ENCODE peak calls at places on chromosomes 7 and 10, in ten cellular contexts. One of them, this sample, is unnamed.

GRCh38 chr7:106486331-106486730 is 174.6 kb downstream of the CCDC71L start:
- DNase-seq in heart right ventricle: no peak
- DNase-seq in left ventricle myocardium inferior: no peak
- DNase-seq in prostate gland: no peak
- DNase-seq in HepG2: no peak
- DNase-seq in lung: no peak
- DNase-seq in kidney: no peak
- DNase-seq in spleen: no peak
- DNase-seq in pancreas: no peak
- DNase-seq in ovary: no peak
- DNase-seq in this sample: no peak

GRCh38 chr7:74069086-74069541 is 14.5 kb upstream of the LIMK1 start:
- DNase-seq in HepG2: no peak
- DNase-seq in spleen: peak; percentile 71
- DNase-seq in ovary: no peak
- DNase-seq in kidney: peak; percentile 69
- DNase-seq in heart right ventricle: no peak
- DNase-seq in prostate gland: no peak
- DNase-seq in left ventricle myocardium inferior: no peak
- DNase-seq in lung: no peak
- DNase-seq in pancreas: no peak
- DNase-seq in this sample: no peak

GRCh38 chr10:46106410-46107255 is 60.6 kb upstream of the MSMB start:
- DNase-seq in heart right ventricle: peak; percentile 36
- DNase-seq in ovary: no peak
- DNase-seq in pancreas: peak; percentile 59
- DNase-seq in spleen: peak; percentile 91
- DNase-seq in prostate gland: peak; percentile 59
- DNase-seq in kidney: peak; percentile 88
- DNase-seq in left ventricle myocardium inferior: peak; percentile 73
- DNase-seq in HepG2: peak; percentile 73
- DNase-seq in lung: peak; percentile 42
- DNase-seq in this sample: no peak

GRCh38 chr7:28602282-28602681 is 190.0 kb downstream of the CREB5 start:
- DNase-seq in pancreas: no peak
- DNase-seq in kidney: no peak
- DNase-seq in left ventricle myocardium inferior: no peak
- DNase-seq in prostate gland: no peak
- DNase-seq in lung: no peak
- DNase-seq in spleen: no peak
- DNase-seq in HepG2: no peak
- DNase-seq in heart right ventricle: no peak
- DNase-seq in ovary: no peak
- DNase-seq in this sample: no peak

GRCh38 chr7:134473861-134474291 is 15.0 kb upstream of the AKR1B1 start:
- DNase-seq in prostate gland: no peak
- DNase-seq in ovary: no peak
- DNase-seq in lung: no peak
- DNase-seq in kidney: peak; percentile 38
- DNase-seq in spleen: no peak
- DNase-seq in left ventricle myocardium inferior: no peak
- DNase-seq in pancreas: no peak
- DNase-seq in heart right ventricle: no peak
- DNase-seq in HepG2: no peak
- DNase-seq in this sample: no peak

GRCh38 chr7:7761340-7761973 is 43.0 kb upstream of the RPA3 start:
- DNase-seq in prostate gland: no peak
- DNase-seq in HepG2: peak; percentile 48
- DNase-seq in lung: no peak
- DNase-seq in pancreas: no peak
- DNase-seq in ovary: no peak
- DNase-seq in left ventricle myocardium inferior: no peak
- DNase-seq in heart right ventricle: no peak
- DNase-seq in spleen: no peak
- DNase-seq in kidney: no peak
- DNase-seq in this sample: no peak

GRCh38 chr7:92133737-92134270 is 473 bp downstream of the CYP51A1 start:
- DNase-seq in heart right ventricle: peak; percentile 68
- DNase-seq in left ventricle myocardium inferior: peak; percentile 70
- DNase-seq in spleen: peak; percentile 92
- DNase-seq in kidney: peak; percentile 92
- DNase-seq in HepG2: peak; percentile 52
- DNase-seq in lung: peak; percentile 69
- DNase-seq in prostate gland: peak; percentile 64
- DNase-seq in pancreas: peak; percentile 73
- DNase-seq in ovary: peak; percentile 88
- DNase-seq in this sample: peak; percentile 21

GRCh38 chr7:36227223-36227622 is 74.2 kb downstream of the EEPD1 start:
- DNase-seq in heart right ventricle: peak; percentile 34
- DNase-seq in spleen: no peak
- DNase-seq in left ventricle myocardium inferior: no peak
- DNase-seq in HepG2: no peak
- DNase-seq in prostate gland: peak; percentile 46
- DNase-seq in pancreas: no peak
- DNase-seq in lung: no peak
- DNase-seq in ovary: peak; percentile 69
- DNase-seq in kidney: no peak
- DNase-seq in this sample: no peak

GRCh38 chr7:100034871-100035510 is 14.6 kb upstream of the ZSCAN21 start:
- DNase-seq in lung: no peak
- DNase-seq in prostate gland: no peak
- DNase-seq in ovary: no peak
- DNase-seq in left ventricle myocardium inferior: no peak
- DNase-seq in heart right ventricle: no peak
- DNase-seq in kidney: no peak
- DNase-seq in HepG2: no peak
- DNase-seq in spleen: no peak
- DNase-seq in pancreas: no peak
- DNase-seq in this sample: no peak

GRCh38 chr7:98238976-98239375 is 13.1 kb downstream of the TECPR1 start:
- DNase-seq in spleen: no peak
- DNase-seq in ovary: no peak
- DNase-seq in HepG2: no peak
- DNase-seq in heart right ventricle: no peak
- DNase-seq in prostate gland: no peak
- DNase-seq in left ventricle myocardium inferior: no peak
- DNase-seq in pancreas: no peak
- DNase-seq in kidney: no peak
- DNase-seq in lung: no peak
- DNase-seq in this sample: no peak

GRCh38 chr7:34952822-34953221 is 84.5 kb downstream of the DPY19L1 start:
- DNase-seq in lung: no peak
- DNase-seq in ovary: no peak
- DNase-seq in prostate gland: no peak
- DNase-seq in HepG2: no peak
- DNase-seq in left ventricle myocardium inferior: no peak
- DNase-seq in spleen: no peak
- DNase-seq in pancreas: no peak
- DNase-seq in kidney: no peak
- DNase-seq in heart right ventricle: no peak
- DNase-seq in this sample: no peak
- H3K9me3 ChIP-seq in lung: no peaks in the 10 kb centered on the region
- H3K9me3 ChIP-seq in ovary: no peaks in the 10 kb centered on the region
- H3K9me3 ChIP-seq in prostate gland: no peaks in the 10 kb centered on the region
- H3K9me3 ChIP-seq in HepG2: no peaks in the 10 kb centered on the region
- H3K9me3 ChIP-seq in left ventricle myocardium inferior: no peaks in the 10 kb centered on the region
- H3K9me3 ChIP-seq in spleen: no peaks in the 10 kb centered on the region
- H3K9me3 ChIP-seq in pancreas: no peaks in the 10 kb centered on the region
- H3K9me3 ChIP-seq in kidney: no peaks in the 10 kb centered on the region
- H3K9me3 ChIP-seq in heart right ventricle: no peaks in the 10 kb centered on the region
- H3K9me3 ChIP-seq in this sample: no peaks in the 10 kb centered on the region

DNA sequence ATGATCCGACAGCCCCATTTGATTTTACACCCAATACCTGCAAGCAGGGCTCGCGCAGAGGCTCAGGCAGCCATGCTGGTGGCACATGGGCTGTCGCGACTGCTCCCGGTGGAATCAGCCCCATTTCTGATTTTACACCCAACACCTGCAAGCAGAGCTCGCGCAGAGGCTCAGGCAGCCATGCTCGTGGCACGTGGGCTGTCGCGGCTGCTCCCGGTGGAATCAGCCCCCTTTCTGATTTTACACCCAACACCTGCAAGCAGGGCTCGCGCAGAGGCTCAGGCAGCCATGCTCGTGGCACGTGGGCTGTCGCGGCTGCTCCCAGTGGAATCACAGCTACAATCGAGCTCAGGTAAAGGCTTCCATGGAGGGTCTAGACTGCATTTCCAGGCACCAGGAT is 244.1 kb downstream of the PTPRN2 start:
- DNase-seq in kidney: no peak
- DNase-seq in heart right ventricle: no peak
- DNase-seq in prostate gland: no peak
- DNase-seq in left ventricle myocardium inferior: no peak
- DNase-seq in lung: no peak
- DNase-seq in pancreas: no peak
- DNase-seq in ovary: no peak
- DNase-seq in HepG2: no peak
- DNase-seq in spleen: no peak
- DNase-seq in this sample: no peak
- H3K9me3 ChIP-seq in kidney: no peaks in the 10 kb centered on the region
- H3K9me3 ChIP-seq in heart right ventricle: no peaks in the 10 kb centered on the region
- H3K9me3 ChIP-seq in prostate gland: no peaks in the 10 kb centered on the region
- H3K9me3 ChIP-seq in left ventricle myocardium inferior: no peaks in the 10 kb centered on the region
- H3K9me3 ChIP-seq in lung: no peaks in the 10 kb centered on the region
- H3K9me3 ChIP-seq in pancreas: no peaks in the 10 kb centered on the region
- H3K9me3 ChIP-seq in ovary: no peaks in the 10 kb centered on the region
- H3K9me3 ChIP-seq in HepG2: peaks cover 19% of the 10 kb centered on the region
- H3K9me3 ChIP-seq in spleen: no peaks in the 10 kb centered on the region
- H3K9me3 ChIP-seq in this sample: no peaks in the 10 kb centered on the region

DNA sequence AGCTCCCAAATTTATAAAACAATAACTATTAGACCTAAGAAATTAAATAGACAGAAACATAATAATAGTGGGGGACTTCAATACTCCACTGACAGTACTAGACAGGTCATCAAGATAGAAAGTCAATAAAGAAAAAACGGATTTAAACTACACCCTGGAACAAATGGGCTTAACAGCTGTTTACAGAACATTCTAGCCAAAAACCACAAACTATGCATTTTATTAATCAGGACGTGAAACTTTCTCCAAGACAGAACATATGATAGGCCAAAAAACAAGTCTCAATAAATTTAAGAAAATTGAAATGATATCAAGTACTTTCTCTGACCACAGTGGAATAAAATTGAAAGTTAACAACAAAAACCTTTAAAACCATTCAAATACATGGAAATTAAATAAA is 46.4 kb downstream of the ZNF680 start:
- DNase-seq in prostate gland: no peak
- DNase-seq in spleen: no peak
- DNase-seq in HepG2: no peak
- DNase-seq in kidney: no peak
- DNase-seq in lung: no peak
- DNase-seq in ovary: no peak
- DNase-seq in heart right ventricle: no peak
- DNase-seq in pancreas: no peak
- DNase-seq in left ventricle myocardium inferior: no peak
- DNase-seq in this sample: no peak
- H3K9me3 ChIP-seq in prostate gland: peaks cover 3% of the 10 kb centered on the region
- H3K9me3 ChIP-seq in spleen: peaks cover 100% of the 10 kb centered on the region
- H3K9me3 ChIP-seq in HepG2: peaks cover 56% of the 10 kb centered on the region
- H3K9me3 ChIP-seq in kidney: peaks cover 14% of the 10 kb centered on the region
- H3K9me3 ChIP-seq in lung: peaks cover 8% of the 10 kb centered on the region
- H3K9me3 ChIP-seq in ovary: no peaks in the 10 kb centered on the region
- H3K9me3 ChIP-seq in heart right ventricle: no peaks in the 10 kb centered on the region
- H3K9me3 ChIP-seq in pancreas: no peaks in the 10 kb centered on the region
- H3K9me3 ChIP-seq in left ventricle myocardium inferior: peaks cover 71% of the 10 kb centered on the region
- H3K9me3 ChIP-seq in this sample: peaks cover 61% of the 10 kb centered on the region

DNA sequence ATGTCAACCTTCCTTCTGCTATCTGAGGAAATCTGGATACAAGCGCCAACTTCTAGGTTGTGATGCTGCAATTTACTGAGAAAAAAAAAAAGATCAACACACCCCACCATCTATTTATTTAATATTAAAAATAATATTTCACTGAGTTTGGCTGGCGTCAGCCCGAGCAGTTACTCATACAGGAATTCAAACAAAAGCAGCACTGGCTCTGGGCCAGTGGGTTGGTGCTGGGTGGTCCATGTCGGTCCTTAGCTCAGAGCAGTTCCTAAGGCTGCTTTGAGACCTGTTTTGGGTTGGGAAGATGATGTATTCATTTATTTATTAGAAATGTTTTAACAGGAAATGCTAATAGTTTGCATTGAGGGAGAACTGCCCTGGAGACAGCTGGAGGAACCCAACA is 36.2 kb upstream of the GOT1 start:
- DNase-seq in prostate gland: no peak
- DNase-seq in left ventricle myocardium inferior: no peak
- DNase-seq in ovary: peak; percentile 47
- DNase-seq in heart right ventricle: no peak
- DNase-seq in spleen: no peak
- DNase-seq in kidney: no peak
- DNase-seq in pancreas: no peak
- DNase-seq in lung: no peak
- DNase-seq in HepG2: no peak
- DNase-seq in this sample: no peak
- H3K9me3 ChIP-seq in prostate gland: no peaks in the 10 kb centered on the region
- H3K9me3 ChIP-seq in left ventricle myocardium inferior: no peaks in the 10 kb centered on the region
- H3K9me3 ChIP-seq in ovary: no peaks in the 10 kb centered on the region
- H3K9me3 ChIP-seq in heart right ventricle: no peaks in the 10 kb centered on the region
- H3K9me3 ChIP-seq in spleen: no peaks in the 10 kb centered on the region
- H3K9me3 ChIP-seq in kidney: no peaks in the 10 kb centered on the region
- H3K9me3 ChIP-seq in pancreas: no peaks in the 10 kb centered on the region
- H3K9me3 ChIP-seq in lung: no peaks in the 10 kb centered on the region
- H3K9me3 ChIP-seq in HepG2: no peaks in the 10 kb centered on the region
- H3K9me3 ChIP-seq in this sample: no peaks in the 10 kb centered on the region

DNA sequence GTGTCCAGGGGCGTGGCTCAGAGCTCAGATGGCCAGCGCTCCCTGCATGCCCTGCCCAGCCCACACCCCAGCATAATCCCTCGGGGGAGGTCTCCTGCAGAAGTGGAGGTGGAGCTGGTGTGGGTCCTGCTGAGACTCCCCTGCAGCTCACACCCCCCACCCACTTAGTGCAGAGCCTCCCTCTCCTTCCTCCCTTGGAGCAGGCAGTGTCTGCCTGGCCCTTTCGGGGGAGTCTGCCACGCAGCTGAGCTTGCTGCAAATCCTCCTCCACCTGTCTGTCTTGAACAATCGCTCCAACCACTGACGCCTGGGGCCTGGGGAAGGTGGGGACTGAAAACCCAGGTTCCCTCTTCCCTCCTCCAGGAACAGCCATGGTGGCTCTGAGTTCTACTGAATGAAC is 219.7 kb upstream of the PPP2R2D start:
- DNase-seq in HepG2: no peak
- DNase-seq in spleen: peak; percentile 67
- DNase-seq in pancreas: no peak
- DNase-seq in left ventricle myocardium inferior: no peak
- DNase-seq in prostate gland: no peak
- DNase-seq in kidney: peak; percentile 37
- DNase-seq in ovary: no peak
- DNase-seq in heart right ventricle: no peak
- DNase-seq in lung: no peak
- DNase-seq in this sample: no peak
- H3K9me3 ChIP-seq in HepG2: no peaks in the 10 kb centered on the region
- H3K9me3 ChIP-seq in spleen: no peaks in the 10 kb centered on the region
- H3K9me3 ChIP-seq in pancreas: no peaks in the 10 kb centered on the region
- H3K9me3 ChIP-seq in left ventricle myocardium inferior: no peaks in the 10 kb centered on the region
- H3K9me3 ChIP-seq in prostate gland: no peaks in the 10 kb centered on the region
- H3K9me3 ChIP-seq in kidney: no peaks in the 10 kb centered on the region
- H3K9me3 ChIP-seq in ovary: no peaks in the 10 kb centered on the region
- H3K9me3 ChIP-seq in heart right ventricle: no peaks in the 10 kb centered on the region
- H3K9me3 ChIP-seq in lung: peaks cover 3% of the 10 kb centered on the region
- H3K9me3 ChIP-seq in this sample: no peaks in the 10 kb centered on the region